ENCODE peak calls at places on chromosomes 16 and 17, in five cellular contexts. One of them, this sample, is unnamed.

GRCh38 chr16:31568577-31569359 is 41.1 kb downstream of the AHSP start:
- DNase-seq in choroid plexus epithelial cell: peak; percentile 3
- DNase-seq in stimulated activated CD4-positive, alpha-beta T cell treated with anti-CD3 and anti-CD28 coated beads, Interleukin-1b, Interleukin-23, amount 100 ng/mL, for 1 hour: no peak
- DNase-seq in K562: no peak
- DNase-seq in left colon: peak; percentile 14
- DNase-seq in this sample: no peak

GRCh38 chr16:70647461-70648359 is 1.4 kb downstream of the IL34 start:
- DNase-seq in K562: no peak
- DNase-seq in stimulated activated CD4-positive, alpha-beta T cell treated with anti-CD3 and anti-CD28 coated beads, Interleukin-1b, Interleukin-23, amount 100 ng/mL, for 1 hour: no peak
- DNase-seq in choroid plexus epithelial cell: no peak
- DNase-seq in left colon: no peak
- DNase-seq in this sample: no peak

GRCh38 chr16:3984111-3985060 is 103.9 kb upstream of the CREBBP start:
- DNase-seq in K562: no peak
- DNase-seq in left colon: no peak
- DNase-seq in stimulated activated CD4-positive, alpha-beta T cell treated with anti-CD3 and anti-CD28 coated beads, Interleukin-1b, Interleukin-23, amount 100 ng/mL, for 1 hour: no peak
- DNase-seq in choroid plexus epithelial cell: no peak
- DNase-seq in this sample: no peak

GRCh38 chr16:8885674-8886592 is 3.8 kb downstream of the LITAFD start:
- DNase-seq in left colon: peak; percentile 51
- DNase-seq in stimulated activated CD4-positive, alpha-beta T cell treated with anti-CD3 and anti-CD28 coated beads, Interleukin-1b, Interleukin-23, amount 100 ng/mL, for 1 hour: no peak
- DNase-seq in choroid plexus epithelial cell: no peak
- DNase-seq in K562: no peak
- DNase-seq in this sample: peak; percentile 26

GRCh38 chr17:8122391-8122922 is 1.4 kb downstream of the HES7 start:
- DNase-seq in K562: no peak
- DNase-seq in choroid plexus epithelial cell: peak; percentile 31
- DNase-seq in stimulated activated CD4-positive, alpha-beta T cell treated with anti-CD3 and anti-CD28 coated beads, Interleukin-1b, Interleukin-23, amount 100 ng/mL, for 1 hour: no peak
- DNase-seq in left colon: peak; percentile 50
- DNase-seq in this sample: peak; percentile 31

GRCh38 chr17:28008526-28008925 is 34.0 kb upstream of the NLK start:
- DNase-seq in stimulated activated CD4-positive, alpha-beta T cell treated with anti-CD3 and anti-CD28 coated beads, Interleukin-1b, Interleukin-23, amount 100 ng/mL, for 1 hour: no peak
- DNase-seq in K562: peak; percentile 66
- DNase-seq in choroid plexus epithelial cell: peak; percentile 78
- DNase-seq in left colon: peak; percentile 58
- DNase-seq in this sample: peak; percentile 52

GRCh38 chr17:38745545-38745944 is 2.6 kb downstream of the PCGF2 start:
- DNase-seq in stimulated activated CD4-positive, alpha-beta T cell treated with anti-CD3 and anti-CD28 coated beads, Interleukin-1b, Interleukin-23, amount 100 ng/mL, for 1 hour: no peak
- DNase-seq in choroid plexus epithelial cell: no peak
- DNase-seq in left colon: no peak
- DNase-seq in K562: no peak
- DNase-seq in this sample: no peak

GRCh38 chr17:62653831-62654829 is 26.7 kb downstream of the MRC2 start:
- DNase-seq in stimulated activated CD4-positive, alpha-beta T cell treated with anti-CD3 and anti-CD28 coated beads, Interleukin-1b, Interleukin-23, amount 100 ng/mL, for 1 hour: no peak
- DNase-seq in choroid plexus epithelial cell: peak; percentile 61
- DNase-seq in K562: peak; percentile 43
- DNase-seq in left colon: peak; percentile 43
- DNase-seq in this sample: peak; percentile 33

GRCh38 chr16:30720086-30720485 is 21.1 kb downstream of the SRCAP start:
- DNase-seq in left colon: no peak
- DNase-seq in choroid plexus epithelial cell: no peak
- DNase-seq in K562: no peak
- DNase-seq in stimulated activated CD4-positive, alpha-beta T cell treated with anti-CD3 and anti-CD28 coated beads, Interleukin-1b, Interleukin-23, amount 100 ng/mL, for 1 hour: no peak
- DNase-seq in this sample: no peak

GRCh38 chr17:81388612-81389367 is 6.5 kb upstream of the BAHCC1 start:
- DNase-seq in choroid plexus epithelial cell: no peak
- DNase-seq in left colon: no peak
- DNase-seq in stimulated activated CD4-positive, alpha-beta T cell treated with anti-CD3 and anti-CD28 coated beads, Interleukin-1b, Interleukin-23, amount 100 ng/mL, for 1 hour: no peak
- DNase-seq in K562: no peak
- DNase-seq in this sample: no peak

GRCh38 chr17:74152591-74153455 is 50.7 kb upstream of the RPL38 start:
- DNase-seq in stimulated activated CD4-positive, alpha-beta T cell treated with anti-CD3 and anti-CD28 coated beads, Interleukin-1b, Interleukin-23, amount 100 ng/mL, for 1 hour: no peak
- DNase-seq in left colon: no peak
- DNase-seq in choroid plexus epithelial cell: no peak
- DNase-seq in K562: no peak
- DNase-seq in this sample: no peak